ENCODE peak calls at places on chromosome 13, in five cellular contexts. One of them, this sample, is unnamed.

GRCh38 chr13:106919093-106919492 is 351.2 kb upstream of the ARGLU1 start:
- DNase-seq in uterus: no peak
- DNase-seq in IMR-90: no peak
- DNase-seq in vagina: no peak
- DNase-seq in H1: no peak
- DNase-seq in this sample: no peak

GRCh38 chr13:23185542-23185941 is 4.8 kb downstream of the SGCG start:
- DNase-seq in uterus: no peak
- DNase-seq in IMR-90: no peak
- DNase-seq in vagina: no peak
- DNase-seq in H1: no peak
- DNase-seq in this sample: no peak

GRCh38 chr13:20360835-20361412 is 128.8 kb upstream of the GJB6 start:
- DNase-seq in uterus: no peak
- DNase-seq in IMR-90: no peak
- DNase-seq in vagina: no peak
- DNase-seq in H1: no peak
- DNase-seq in this sample: no peak

GRCh38 chr13:100836696-100837095 is 162.1 kb upstream of the TMTC4 start:
- DNase-seq in uterus: no peak
- DNase-seq in IMR-90: no peak
- DNase-seq in vagina: no peak
- DNase-seq in H1: no peak
- DNase-seq in this sample: no peak

GRCh38 chr13:34913040-34913439 is 29.0 kb upstream of the NBEA start:
- DNase-seq in uterus: no peak
- DNase-seq in IMR-90: no peak
- DNase-seq in vagina: no peak
- DNase-seq in H1: peak; percentile 38
- DNase-seq in this sample: no peak

GRCh38 chr13:77033717-77034302 is 6.9 kb upstream of the FBXL3 start:
- DNase-seq in uterus: no peak
- DNase-seq in IMR-90: peak; percentile 60
- DNase-seq in vagina: no peak
- DNase-seq in H1: no peak
- DNase-seq in this sample: no peak

GRCh38 chr13:108959254-108959653 is 329.8 kb downstream of the MYO16 start:
- DNase-seq in uterus: no peak
- DNase-seq in IMR-90: no peak
- DNase-seq in vagina: no peak
- DNase-seq in H1: no peak
- DNase-seq in this sample: no peak

GRCh38 chr13:46097015-46097414 is 7.8 kb downstream of the CPB2 start:
- DNase-seq in uterus: no peak
- DNase-seq in IMR-90: no peak
- DNase-seq in vagina: no peak
- DNase-seq in H1: no peak
- DNase-seq in this sample: no peak

GRCh38 chr13:42534785-42535184 is 39.2 kb upstream of the TNFSF11 start:
- DNase-seq in uterus: no peak
- DNase-seq in IMR-90: no peak
- DNase-seq in vagina: no peak
- DNase-seq in H1: no peak
- DNase-seq in this sample: no peak

GRCh38 chr13:36282818-36283432 is 14.7 kb downstream of the CCDC169 start:
- DNase-seq in uterus: no peak
- DNase-seq in IMR-90: peak; percentile 57
- DNase-seq in vagina: no peak
- DNase-seq in H1: no peak
- DNase-seq in this sample: no peak

GRCh38 chr13:109918179-109918651 is 131.8 kb upstream of the IRS2 start:
- DNase-seq in uterus: no peak
- DNase-seq in IMR-90: peak; percentile 30
- DNase-seq in vagina: no peak
- DNase-seq in H1: no peak
- DNase-seq in this sample: no peak

GRCh38 chr13:33490461-33491327 is 205.1 kb upstream of the STARD13 start:
- DNase-seq in uterus: peak; percentile 17
- DNase-seq in IMR-90: no peak
- DNase-seq in vagina: no peak
- DNase-seq in H1: peak; percentile 33
- DNase-seq in this sample: no peak

GRCh38 chr13:95301135-95301946 is at the start of gene ABCC4:
- DNase-seq in uterus: peak; percentile 17
- DNase-seq in IMR-90: peak; percentile 72
- DNase-seq in vagina: no peak
- DNase-seq in H1: peak; percentile 25
- DNase-seq in this sample: peak; percentile 17

GRCh38 chr13:21405309-21405708 is 53.8 kb downstream of the ZDHHC20 start:
- DNase-seq in uterus: no peak
- DNase-seq in IMR-90: no peak
- DNase-seq in vagina: no peak
- DNase-seq in H1: no peak
- DNase-seq in this sample: no peak

GRCh38 chr13:21395953-21396352 is 63.1 kb downstream of the ZDHHC20 start:
- DNase-seq in uterus: no peak
- DNase-seq in IMR-90: no peak
- DNase-seq in vagina: no peak
- DNase-seq in H1: no peak
- DNase-seq in this sample: no peak

GRCh38 chr13:21402586-21403307 is 56.4 kb downstream of the ZDHHC20 start:
- DNase-seq in uterus: no peak
- DNase-seq in IMR-90: peak; percentile 71
- DNase-seq in vagina: no peak
- DNase-seq in H1: no peak
- DNase-seq in this sample: no peak

DNA sequence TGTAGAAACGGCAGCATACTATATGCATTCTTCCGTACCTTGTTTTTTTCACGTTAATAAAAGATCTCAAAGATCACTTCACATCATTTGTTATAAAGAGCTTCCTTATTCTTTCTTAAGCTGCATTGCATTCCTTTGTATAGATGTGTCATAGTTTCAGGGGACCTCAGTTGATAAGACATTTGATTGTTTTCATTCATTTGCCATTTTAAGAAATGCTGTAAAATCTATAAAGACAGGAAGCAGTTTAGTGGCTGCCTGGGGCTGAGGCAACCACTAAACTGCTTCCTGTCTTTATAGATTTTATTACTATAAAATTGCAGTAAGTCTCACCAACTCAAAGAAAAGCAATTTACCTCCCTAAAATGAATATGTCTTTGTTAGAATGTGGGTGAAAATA is 59.4 kb downstream of the ZDHHC20 start:
- DNase-seq in uterus: no peak
- DNase-seq in IMR-90: peak; percentile 18
- DNase-seq in vagina: no peak
- DNase-seq in H1: no peak
- DNase-seq in this sample: no peak
- H3K36me3 ChIP-seq in uterus: no peaks in the 10 kb centered on the region
- H3K36me3 ChIP-seq in IMR-90: peaks cover 4% of the 10 kb centered on the region
- H3K36me3 ChIP-seq in vagina: no peaks in the 10 kb centered on the region
- H3K36me3 ChIP-seq in H1: peaks cover 9% of the 10 kb centered on the region
- H3K36me3 ChIP-seq in this sample: peaks cover 4% of the 10 kb centered on the region

DNA sequence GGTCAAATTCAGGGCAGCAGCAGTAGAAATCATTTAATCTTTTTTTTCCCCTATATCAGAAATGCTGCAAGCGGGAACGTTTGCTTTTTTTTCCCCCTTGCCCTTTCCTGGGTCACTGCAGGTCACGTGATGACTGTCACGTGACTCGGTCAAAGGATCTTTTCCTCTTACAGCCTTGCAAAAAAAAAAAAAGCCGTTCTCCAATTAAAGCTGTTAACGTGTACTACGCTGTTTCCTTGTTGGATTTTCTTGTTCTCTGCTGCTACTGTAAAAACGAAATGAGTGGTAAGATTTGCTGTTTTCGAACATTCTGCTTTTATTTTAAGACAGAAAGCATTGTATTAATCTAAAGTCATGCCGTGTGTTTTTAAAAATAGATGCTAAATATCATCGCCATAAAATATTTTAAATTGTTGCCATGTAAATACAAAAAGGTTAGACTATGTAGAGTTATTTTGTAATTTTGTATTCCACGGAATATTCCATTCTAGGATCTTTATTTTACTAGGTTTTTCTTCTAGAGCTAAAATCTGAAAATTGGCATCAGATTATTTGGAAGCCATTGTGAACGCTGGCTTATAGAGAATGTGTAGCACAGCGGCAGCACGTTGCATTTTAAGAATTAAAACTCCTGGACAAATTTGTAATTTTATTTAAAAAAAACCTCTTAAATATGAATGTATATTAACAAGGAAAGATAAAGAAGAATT is 109.9 kb upstream of the MLNR start:
- DNase-seq in uterus: peak; percentile 73
- DNase-seq in IMR-90: peak; percentile 91
- DNase-seq in vagina: no peak
- DNase-seq in H1: no peak
- DNase-seq in this sample: peak; percentile 67
- TF ChIP-seq POLR2A in uterus: no peak
- TF ChIP-seq POLR2A in IMR-90: no peak
- TF ChIP-seq POLR2A in vagina: no peak
- TF ChIP-seq POLR2A in H1: no peak
- TF ChIP-seq POLR2A in this sample: peak; percentile 24

GRCh38 chr13:113882266-113882627 is 18.4 kb upstream of the GAS6 start:
- DNase-seq in uterus: peak; percentile 74
- DNase-seq in IMR-90: no peak
- DNase-seq in vagina: peak; percentile 91
- DNase-seq in H1: no peak
- DNase-seq in this sample: peak; percentile 49

GRCh38 chr13:113883921-113884804 is 20.3 kb upstream of the GAS6 start:
- DNase-seq in uterus: no peak
- DNase-seq in IMR-90: no peak
- DNase-seq in vagina: no peak
- DNase-seq in H1: no peak
- DNase-seq in this sample: no peak

GRCh38 chr13:113881614-113882265 is 17.9 kb upstream of the GAS6 start:
- DNase-seq in uterus: peak; percentile 57
- DNase-seq in IMR-90: no peak
- DNase-seq in vagina: peak; percentile 90
- DNase-seq in H1: no peak
- DNase-seq in this sample: no peak

GRCh38 chr13:113883314-113883811 is 19.5 kb upstream of the GAS6 start:
- DNase-seq in uterus: no peak
- DNase-seq in IMR-90: no peak
- DNase-seq in vagina: no peak
- DNase-seq in H1: no peak
- DNase-seq in this sample: no peak

GRCh38 chr13:113882716-113883115 is 18.8 kb upstream of the GAS6 start:
- DNase-seq in uterus: no peak
- DNase-seq in IMR-90: no peak
- DNase-seq in vagina: no peak
- DNase-seq in H1: no peak
- DNase-seq in this sample: no peak
- H3K4me1 ChIP-seq in uterus: peaks cover 8% of the 10 kb centered on the region
- H3K4me1 ChIP-seq in IMR-90: peaks cover 18% of the 10 kb centered on the region
- H3K4me1 ChIP-seq in vagina: peaks cover 22% of the 10 kb centered on the region
- H3K4me1 ChIP-seq in H1: no peaks in the 10 kb centered on the region
- H3K4me1 ChIP-seq in this sample: no peaks in the 10 kb centered on the region

GRCh38 chr13:75935805-75936204 is 299.7 kb downstream of the LMO7 start:
- DNase-seq in uterus: no peak
- DNase-seq in IMR-90: no peak
- DNase-seq in vagina: no peak
- DNase-seq in H1: peak; percentile 0
- DNase-seq in this sample: no peak

GRCh38 chr13:75936791-75937190 is 300.7 kb downstream of the LMO7 start:
- DNase-seq in uterus: no peak
- DNase-seq in IMR-90: no peak
- DNase-seq in vagina: no peak
- DNase-seq in H1: no peak
- DNase-seq in this sample: no peak

GRCh38 chr13:75938811-75939525 is 302.8 kb downstream of the LMO7 start:
- DNase-seq in uterus: no peak
- DNase-seq in IMR-90: peak; percentile 19
- DNase-seq in vagina: no peak
- DNase-seq in H1: no peak
- DNase-seq in this sample: no peak

GRCh38 chr13:75931116-75931515 is 295.0 kb downstream of the LMO7 start:
- DNase-seq in uterus: no peak
- DNase-seq in IMR-90: peak; percentile 11
- DNase-seq in vagina: no peak
- DNase-seq in H1: no peak
- DNase-seq in this sample: no peak

DNA sequence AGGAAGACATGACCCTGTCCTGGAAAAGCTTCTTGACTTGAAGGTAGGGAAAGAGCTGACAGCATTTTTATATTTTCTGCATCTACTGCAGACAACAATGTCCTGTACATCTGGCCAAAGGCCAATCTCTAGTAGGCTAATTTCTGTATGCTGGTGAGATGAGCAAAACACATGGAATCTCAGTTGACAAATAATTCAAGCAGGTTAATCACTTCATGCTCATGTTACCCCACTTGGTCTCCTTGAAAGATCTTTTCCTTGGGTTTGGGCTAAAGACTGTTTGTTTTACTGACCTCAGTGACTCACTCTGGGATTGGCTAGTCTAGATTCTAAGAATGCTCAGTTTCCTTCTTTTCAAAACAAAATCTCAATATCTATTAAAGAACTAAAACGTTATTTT is 298.8 kb downstream of the LMO7 start:
- DNase-seq in uterus: no peak
- DNase-seq in IMR-90: peak; percentile 62
- DNase-seq in vagina: no peak
- DNase-seq in H1: no peak
- DNase-seq in this sample: no peak
- H3K36me3 ChIP-seq in uterus: no peaks in the 10 kb centered on the region
- H3K36me3 ChIP-seq in IMR-90: no peaks in the 10 kb centered on the region
- H3K36me3 ChIP-seq in vagina: no peaks in the 10 kb centered on the region
- H3K36me3 ChIP-seq in H1: no peaks in the 10 kb centered on the region
- H3K36me3 ChIP-seq in this sample: no peaks in the 10 kb centered on the region

GRCh38 chr13:99307247-99307646 is at the start of gene GPR183:
- DNase-seq in uterus: no peak
- DNase-seq in IMR-90: peak; percentile 43
- DNase-seq in vagina: no peak
- DNase-seq in H1: no peak
- DNase-seq in this sample: no peak
- TF ChIP-seq POLR2A in uterus: no peak
- TF ChIP-seq POLR2A in IMR-90: no peak
- TF ChIP-seq POLR2A in vagina: peak; percentile 30
- TF ChIP-seq POLR2A in H1: no peak
- TF ChIP-seq POLR2A in this sample: peak; percentile 52

This sample was measured in tibial nerve.